ENCODE peak calls at places on chromosome 11, in six cellular contexts. One of them, this sample, is unnamed.

GRCh38 chr11:955154-956049 is 29.7 kb downstream of the AP2A2 start:
- DNase-seq in DND-41: no peak
- DNase-seq in CD8-positive, alpha-beta memory T cell: no peak
- DNase-seq in hepatocyte: no peak
- DNase-seq in heart left ventricle: no peak
- DNase-seq in fibroblast of lung: no peak
- DNase-seq in this sample: no peak

GRCh38 chr11:77217156-77217555 is 84.3 kb downstream of the GDPD4 start:
- DNase-seq in fibroblast of lung: no peak
- DNase-seq in DND-41: no peak
- DNase-seq in CD8-positive, alpha-beta memory T cell: no peak
- DNase-seq in heart left ventricle: no peak
- DNase-seq in hepatocyte: no peak
- DNase-seq in this sample: no peak

GRCh38 chr11:5992604-5993251 is 5.9 kb upstream of the OR52L1 start:
- DNase-seq in CD8-positive, alpha-beta memory T cell: no peak
- DNase-seq in heart left ventricle: no peak
- DNase-seq in fibroblast of lung: peak; percentile 4
- DNase-seq in DND-41: no peak
- DNase-seq in hepatocyte: peak; percentile 37
- DNase-seq in this sample: no peak

GRCh38 chr11:68831124-68831523 is 10.6 kb downstream of the CPT1A start:
- DNase-seq in heart left ventricle: no peak
- DNase-seq in DND-41: no peak
- DNase-seq in CD8-positive, alpha-beta memory T cell: no peak
- DNase-seq in fibroblast of lung: no peak
- DNase-seq in hepatocyte: no peak
- DNase-seq in this sample: no peak

GRCh38 chr11:118522571-118523072 is 4.7 kb upstream of the TTC36 start:
- DNase-seq in hepatocyte: peak; percentile 41
- DNase-seq in fibroblast of lung: peak; percentile 28
- DNase-seq in CD8-positive, alpha-beta memory T cell: no peak
- DNase-seq in DND-41: no peak
- DNase-seq in heart left ventricle: no peak
- DNase-seq in this sample: no peak

GRCh38 chr11:122146475-122146874 is 30.5 kb upstream of the BLID start:
- DNase-seq in DND-41: no peak
- DNase-seq in hepatocyte: no peak
- DNase-seq in heart left ventricle: no peak
- DNase-seq in CD8-positive, alpha-beta memory T cell: no peak
- DNase-seq in fibroblast of lung: no peak
- DNase-seq in this sample: no peak

GRCh38 chr11:126592496-126593410 is 237.3 kb downstream of the ST3GAL4 start:
- DNase-seq in DND-41: no peak
- DNase-seq in hepatocyte: no peak
- DNase-seq in fibroblast of lung: no peak
- DNase-seq in CD8-positive, alpha-beta memory T cell: no peak
- DNase-seq in heart left ventricle: no peak
- DNase-seq in this sample: no peak

GRCh38 chr11:69473520-69473894 is 8.0 kb upstream of the LINC01488 start:
- DNase-seq in CD8-positive, alpha-beta memory T cell: no peak
- DNase-seq in heart left ventricle: no peak
- DNase-seq in fibroblast of lung: no peak
- DNase-seq in hepatocyte: no peak
- DNase-seq in DND-41: no peak
- DNase-seq in this sample: no peak

GRCh38 chr11:103499710-103500340 is 390.6 kb downstream of the DYNC2H1 start:
- DNase-seq in hepatocyte: no peak
- DNase-seq in CD8-positive, alpha-beta memory T cell: no peak
- DNase-seq in fibroblast of lung: no peak
- DNase-seq in heart left ventricle: no peak
- DNase-seq in DND-41: no peak
- DNase-seq in this sample: no peak

GRCh38 chr11:1062075-1062820 is 12.4 kb upstream of the MUC2 start:
- DNase-seq in CD8-positive, alpha-beta memory T cell: peak; percentile 6
- DNase-seq in fibroblast of lung: no peak
- DNase-seq in hepatocyte: no peak
- DNase-seq in DND-41: no peak
- DNase-seq in heart left ventricle: no peak
- DNase-seq in this sample: no peak

GRCh38 chr11:37422511-37422910 is 824.5 kb upstream of the RAG2 start:
- DNase-seq in heart left ventricle: no peak
- DNase-seq in hepatocyte: no peak
- DNase-seq in DND-41: no peak
- DNase-seq in CD8-positive, alpha-beta memory T cell: no peak
- DNase-seq in fibroblast of lung: no peak
- DNase-seq in this sample: no peak

GRCh38 chr11:10304495-10305261 is at the start of gene ADM:
- DNase-seq in hepatocyte: peak; percentile 93
- DNase-seq in CD8-positive, alpha-beta memory T cell: peak; percentile 63
- DNase-seq in heart left ventricle: peak; percentile 91
- DNase-seq in fibroblast of lung: peak; percentile 96
- DNase-seq in DND-41: peak; percentile 44
- DNase-seq in this sample: peak; percentile 89

GRCh38 chr11:12906501-12906900 is 102.6 kb upstream of the RASSF10 start:
- DNase-seq in CD8-positive, alpha-beta memory T cell: no peak
- DNase-seq in hepatocyte: no peak
- DNase-seq in fibroblast of lung: no peak
- DNase-seq in heart left ventricle: no peak
- DNase-seq in DND-41: no peak
- DNase-seq in this sample: no peak

GRCh38 chr11:94794287-94795168 is 26.4 kb downstream of the AMOTL1 start:
- DNase-seq in CD8-positive, alpha-beta memory T cell: no peak
- DNase-seq in fibroblast of lung: peak; percentile 93
- DNase-seq in heart left ventricle: peak; percentile 71
- DNase-seq in DND-41: no peak
- DNase-seq in hepatocyte: no peak
- DNase-seq in this sample: peak; percentile 66

GRCh38 chr11:11279956-11280689 is 72.9 kb downstream of the CSNK2A3 start:
- DNase-seq in hepatocyte: peak; percentile 23
- DNase-seq in fibroblast of lung: peak; percentile 42
- DNase-seq in DND-41: peak; percentile 43
- DNase-seq in heart left ventricle: no peak
- DNase-seq in CD8-positive, alpha-beta memory T cell: no peak
- DNase-seq in this sample: no peak

GRCh38 chr11:59138643-59139042 is 4.0 kb upstream of the FAM111A start:
- DNase-seq in heart left ventricle: no peak
- DNase-seq in CD8-positive, alpha-beta memory T cell: no peak
- DNase-seq in DND-41: no peak
- DNase-seq in hepatocyte: no peak
- DNase-seq in fibroblast of lung: no peak
- DNase-seq in this sample: no peak

GRCh38 chr11:606245-606644 is 9.5 kb downstream of the IRF7 start:
- DNase-seq in fibroblast of lung: peak; percentile 54
- DNase-seq in CD8-positive, alpha-beta memory T cell: no peak
- DNase-seq in hepatocyte: no peak
- DNase-seq in DND-41: no peak
- DNase-seq in heart left ventricle: peak; percentile 77
- DNase-seq in this sample: peak; percentile 79

GRCh38 chr11:16912607-16913006 is 101.6 kb downstream of the PLEKHA7 start:
- DNase-seq in CD8-positive, alpha-beta memory T cell: no peak
- DNase-seq in fibroblast of lung: no peak
- DNase-seq in DND-41: no peak
- DNase-seq in hepatocyte: no peak
- DNase-seq in heart left ventricle: no peak
- DNase-seq in this sample: no peak

GRCh38 chr11:44190883-44191230 is 95.4 kb downstream of the EXT2 start:
- DNase-seq in hepatocyte: no peak
- DNase-seq in DND-41: no peak
- DNase-seq in fibroblast of lung: no peak
- DNase-seq in CD8-positive, alpha-beta memory T cell: no peak
- DNase-seq in heart left ventricle: no peak
- DNase-seq in this sample: no peak

GRCh38 chr11:133823211-133823610 is 22.1 kb downstream of the SPATA19 start:
- DNase-seq in DND-41: no peak
- DNase-seq in fibroblast of lung: no peak
- DNase-seq in CD8-positive, alpha-beta memory T cell: no peak
- DNase-seq in heart left ventricle: no peak
- DNase-seq in hepatocyte: no peak
- DNase-seq in this sample: no peak

GRCh38 chr11:88972210-88972609 is 93.6 kb downstream of the GRM5 start:
- DNase-seq in heart left ventricle: no peak
- DNase-seq in hepatocyte: no peak
- DNase-seq in fibroblast of lung: no peak
- DNase-seq in DND-41: no peak
- DNase-seq in CD8-positive, alpha-beta memory T cell: no peak
- DNase-seq in this sample: no peak

GRCh38 chr11:118080296-118080695 is 3.4 kb downstream of the TMPRSS4 start:
- DNase-seq in hepatocyte: no peak
- DNase-seq in DND-41: no peak
- DNase-seq in CD8-positive, alpha-beta memory T cell: no peak
- DNase-seq in fibroblast of lung: no peak
- DNase-seq in heart left ventricle: no peak
- DNase-seq in this sample: no peak

GRCh38 chr11:69424748-69425147 is 56.7 kb upstream of the LINC01488 start:
- DNase-seq in DND-41: no peak
- DNase-seq in CD8-positive, alpha-beta memory T cell: no peak
- DNase-seq in heart left ventricle: no peak
- DNase-seq in hepatocyte: no peak
- DNase-seq in fibroblast of lung: no peak
- DNase-seq in this sample: no peak

GRCh38 chr11:2647953-2648352 is 51.8 kb downstream of the KCNQ1OT1 start:
- DNase-seq in fibroblast of lung: no peak
- DNase-seq in DND-41: no peak
- DNase-seq in heart left ventricle: no peak
- DNase-seq in hepatocyte: no peak
- DNase-seq in CD8-positive, alpha-beta memory T cell: no peak
- DNase-seq in this sample: no peak

GRCh38 chr11:67283490-67283963 is 5.6 kb upstream of the ANKRD13D start:
- DNase-seq in DND-41: no peak
- DNase-seq in CD8-positive, alpha-beta memory T cell: no peak
- DNase-seq in fibroblast of lung: no peak
- DNase-seq in hepatocyte: no peak
- DNase-seq in heart left ventricle: peak; percentile 27
- DNase-seq in this sample: peak; percentile 72

GRCh38 chr11:9001736-9002135 is 2.1 kb downstream of the NRIP3 start:
- DNase-seq in heart left ventricle: no peak
- DNase-seq in DND-41: no peak
- DNase-seq in CD8-positive, alpha-beta memory T cell: no peak
- DNase-seq in hepatocyte: peak; percentile 40
- DNase-seq in fibroblast of lung: peak; percentile 68
- DNase-seq in this sample: no peak

GRCh38 chr11:121588747-121589146 is 136.0 kb upstream of the SORL1-AS1 start:
- DNase-seq in hepatocyte: no peak
- DNase-seq in heart left ventricle: no peak
- DNase-seq in DND-41: no peak
- DNase-seq in CD8-positive, alpha-beta memory T cell: no peak
- DNase-seq in fibroblast of lung: no peak
- DNase-seq in this sample: no peak

GRCh38 chr11:68528630-68529029 is 68.1 kb downstream of the PPP6R3 start:
- DNase-seq in fibroblast of lung: no peak
- DNase-seq in CD8-positive, alpha-beta memory T cell: no peak
- DNase-seq in heart left ventricle: no peak
- DNase-seq in hepatocyte: peak; percentile 47
- DNase-seq in DND-41: peak; percentile 13
- DNase-seq in this sample: no peak

GRCh38 chr11:96149743-96150555 is 193.0 kb downstream of the MAML2 start:
- DNase-seq in hepatocyte: peak; percentile 35
- DNase-seq in heart left ventricle: no peak
- DNase-seq in DND-41: no peak
- DNase-seq in CD8-positive, alpha-beta memory T cell: no peak
- DNase-seq in fibroblast of lung: no peak
- DNase-seq in this sample: no peak

GRCh38 chr11:1402355-1402754 is 12.6 kb downstream of the BRSK2 start:
- DNase-seq in DND-41: no peak
- DNase-seq in hepatocyte: no peak
- DNase-seq in fibroblast of lung: no peak
- DNase-seq in CD8-positive, alpha-beta memory T cell: no peak
- DNase-seq in heart left ventricle: no peak
- DNase-seq in this sample: no peak

GRCh38 chr11:36142439-36142838 is 146.8 kb downstream of the COMMD9 start:
- DNase-seq in hepatocyte: no peak
- DNase-seq in heart left ventricle: no peak
- DNase-seq in DND-41: no peak
- DNase-seq in fibroblast of lung: no peak
- DNase-seq in CD8-positive, alpha-beta memory T cell: no peak
- DNase-seq in this sample: no peak

GRCh38 chr11:64489831-64490441 is 101.1 kb upstream of the SLC22A12 start:
- DNase-seq in DND-41: peak; percentile 37
- DNase-seq in hepatocyte: peak; percentile 69
- DNase-seq in fibroblast of lung: peak; percentile 27
- DNase-seq in heart left ventricle: peak; percentile 43
- DNase-seq in CD8-positive, alpha-beta memory T cell: no peak
- DNase-seq in this sample: peak; percentile 69

DNA sequence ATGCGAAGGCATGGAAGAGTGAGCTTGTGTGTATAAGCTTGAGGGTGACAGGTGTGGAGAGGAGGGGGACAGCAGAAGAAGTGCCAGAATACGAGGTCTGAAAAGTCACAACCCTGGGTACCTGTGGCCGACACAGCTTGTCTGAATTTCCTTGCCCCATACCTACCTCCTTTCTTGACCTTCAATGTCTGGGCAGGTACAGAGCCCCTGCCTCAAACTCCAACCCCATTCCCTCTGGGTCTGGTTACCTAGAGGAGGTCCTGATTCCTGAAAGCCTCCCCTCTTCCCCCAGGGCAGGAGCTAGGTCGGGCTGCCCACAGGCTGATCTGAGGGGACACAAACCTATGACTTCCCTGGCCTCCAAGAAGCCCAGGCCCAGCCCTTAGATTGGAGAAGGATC is 36.6 kb upstream of the FCHSD2 start:
- DNase-seq in CD8-positive, alpha-beta memory T cell: no peak
- DNase-seq in hepatocyte: no peak
- DNase-seq in fibroblast of lung: no peak
- DNase-seq in heart left ventricle: no peak
- DNase-seq in DND-41: no peak
- DNase-seq in this sample: no peak
- H3K27ac ChIP-seq in CD8-positive, alpha-beta memory T cell: no peak overlapping the region
- H3K27ac ChIP-seq in hepatocyte: no peak overlapping the region
- H3K27ac ChIP-seq in fibroblast of lung: no peak overlapping the region
- H3K27ac ChIP-seq in heart left ventricle: peak overlapping the region; percentile 92
- H3K27ac ChIP-seq in DND-41: no peak overlapping the region
- H3K27ac ChIP-seq in this sample: no peak overlapping the region

GRCh38 chr11:3799883-3800282 is 2.5 kb upstream of the NUP98 start:
- DNase-seq in CD8-positive, alpha-beta memory T cell: no peak
- DNase-seq in fibroblast of lung: no peak
- DNase-seq in hepatocyte: no peak
- DNase-seq in heart left ventricle: no peak
- DNase-seq in DND-41: no peak
- DNase-seq in this sample: no peak
- H3K27ac ChIP-seq in CD8-positive, alpha-beta memory T cell: no peak overlapping the region
- H3K27ac ChIP-seq in fibroblast of lung: no peak overlapping the region
- H3K27ac ChIP-seq in hepatocyte: no peak overlapping the region
- H3K27ac ChIP-seq in heart left ventricle: no peak overlapping the region
- H3K27ac ChIP-seq in DND-41: no peak overlapping the region
- H3K27ac ChIP-seq in this sample: no peak overlapping the region

GRCh38 chr11:112163875-112164521 is at the start of gene IL18:
- DNase-seq in hepatocyte: peak; percentile 45
- DNase-seq in DND-41: no peak
- DNase-seq in CD8-positive, alpha-beta memory T cell: no peak
- DNase-seq in heart left ventricle: no peak
- DNase-seq in fibroblast of lung: no peak
- DNase-seq in this sample: peak; percentile 83
- H3K27ac ChIP-seq in hepatocyte: peak within 1 kb of the TSS; percentile 49
- H3K27ac ChIP-seq in DND-41: no peak within 1 kb of the TSS
- H3K27ac ChIP-seq in CD8-positive, alpha-beta memory T cell: no peak within 1 kb of the TSS
- H3K27ac ChIP-seq in heart left ventricle: no peak within 1 kb of the TSS
- H3K27ac ChIP-seq in fibroblast of lung: no peak within 1 kb of the TSS
- H3K27ac ChIP-seq in this sample: peak within 1 kb of the TSS; percentile 77

GRCh38 chr11:27085115-27085514 is 44.5 kb downstream of the BBOX1 start:
- DNase-seq in DND-41: no peak
- DNase-seq in heart left ventricle: no peak
- DNase-seq in hepatocyte: no peak
- DNase-seq in CD8-positive, alpha-beta memory T cell: no peak
- DNase-seq in fibroblast of lung: no peak
- DNase-seq in this sample: no peak
- H3K27ac ChIP-seq in DND-41: no peak overlapping the region
- H3K27ac ChIP-seq in heart left ventricle: no peak overlapping the region
- H3K27ac ChIP-seq in hepatocyte: peak overlapping the region; percentile 8
- H3K27ac ChIP-seq in CD8-positive, alpha-beta memory T cell: no peak overlapping the region
- H3K27ac ChIP-seq in fibroblast of lung: no peak overlapping the region
- H3K27ac ChIP-seq in this sample: no peak overlapping the region

This sample was measured in lower lobe of right lung.